ENCODE peak calls at places on chromosome 14, in ten cellular contexts. L is tibial nerve, O is stomach, A is uterus, V is SK-N-SH, R is A673, J is dorsolateral prefrontal cortex, N is suprapubic skin, K is iPS DF 6.9, P is mesenchymal stem cell. T is an unnamed sample.

GRCh38 chr14:66662374-66662773 is 154.4 kb downstream of the GPHN start:
- DNase-seq in P (peak; percentile 18), O (no peak), K (peak; percentile 5), A (no peak), N (no peak), R (peak; percentile 25), J (no peak), V (no peak), L (no peak), T (no peak)

GRCh38 chr14:90091393-90091792 is 29.6 kb downstream of the KCNK13 start:
- DNase-seq in K (no peak), A (no peak), P (no peak), O (no peak), J (no peak), V (peak; percentile 50), N (no peak), L (no peak), R (peak; percentile 40), T (no peak)

GRCh38 chr14:105702275-105702817 is 176.0 kb downstream of the TMEM121 start:
- DNase-seq in V (no peak), J (peak; percentile 2), A (no peak), P (no peak), O (no peak), K (no peak), L (no peak), R (no peak), N (peak; percentile 57), T (no peak)

GRCh38 chr14:74954232-74954946 is 1.0 kb downstream of the PGF start:
- DNase-seq in A (no peak), P (peak; percentile 52), O (no peak), K (no peak), V (peak; percentile 82), R (peak; percentile 72), L (no peak), J (no peak), N (no peak), T (no peak)

GRCh38 chr14:34181308-34181707 is 230.4 kb upstream of the EGLN3 start:
- DNase-seq in J (no peak), V (no peak), N (no peak), K (no peak), O (no peak), L (peak; percentile 9), R (no peak), A (no peak), P (no peak), T (no peak)

GRCh38 chr14:31265701-31266398 is 58.3 kb upstream of the HECTD1 start:
- DNase-seq in J (no peak), R (no peak), L (no peak), V (no peak), O (peak; percentile 66), K (no peak), P (no peak), N (no peak), A (no peak), T (no peak)

GRCh38 chr14:101174522-101174838 is 271.0 kb upstream of the RTL1 start:
- DNase-seq in P (no peak), R (no peak), J (no peak), N (no peak), O (no peak), L (no peak), V (peak; percentile 24), A (no peak), K (no peak), T (no peak)

GRCh38 chr14:73785834-73786631 is 65.6 kb upstream of the PTGR2 start:
- DNase-seq in L (peak; percentile 83), R (peak; percentile 78), V (peak; percentile 74), P (peak; percentile 98), A (peak; percentile 82), O (peak; percentile 79), J (peak; percentile 68), N (peak; percentile 92), K (no peak), T (peak; percentile 48)

GRCh38 chr14:75310295-75311059 is 31.8 kb downstream of the FOS start:
- DNase-seq in O (peak; percentile 74), N (peak; percentile 92), A (peak; percentile 91), V (peak; percentile 82), J (peak; percentile 86), P (peak; percentile 96), R (peak; percentile 69), L (peak; percentile 69), K (no peak), T (no peak)

GRCh38 chr14:36070056-36071043 is 106.2 kb downstream of the PTCSC3 start:
- DNase-seq in L (peak; percentile 20), K (peak; percentile 48), J (peak; percentile 81), N (no peak), R (peak; percentile 71), P (peak; percentile 70), O (peak; percentile 75), A (no peak), V (peak; percentile 39), T (no peak)

GRCh38 chr14:94387051-94388026 is 1.1 kb downstream of the SERPINA1 start:
- DNase-seq in A (no peak), O (no peak), J (no peak), N (no peak), R (no peak), K (no peak), V (no peak), P (no peak), L (no peak), T (no peak)

GRCh38 chr14:63027719-63028118 is 17.5 kb downstream of the KCNH5 start:
- DNase-seq in P (no peak), V (no peak), O (no peak), K (no peak), R (no peak), L (no peak), A (no peak), N (no peak), J (no peak), T (no peak)

GRCh38 chr14:92684801-92685560 is 63.4 kb downstream of the LGMN start:
- DNase-seq in L (no peak), N (no peak), K (no peak), P (no peak), V (no peak), O (no peak), A (no peak), R (no peak), J (no peak), T (no peak)

GRCh38 chr14:79986251-79986650 is 225.1 kb downstream of the DIO2 start:
- DNase-seq in P (no peak), J (no peak), R (no peak), O (no peak), L (no peak), V (no peak), K (no peak), A (no peak), N (no peak), T (no peak)

GRCh38 chr14:91354979-91355685 is 62.5 kb downstream of the CCDC88C start:
- DNase-seq in K (peak; percentile 55), O (no peak), A (no peak), P (no peak), J (no peak), R (no peak), L (no peak), N (no peak), V (peak; percentile 75), T (no peak)

GRCh38 chr14:64649383-64649998 is 54.7 kb upstream of the PLEKHG3 start:
- DNase-seq in A (peak; percentile 70), L (peak; percentile 81), K (no peak), R (peak; percentile 85), J (no peak), O (no peak), N (no peak), P (peak; percentile 77), V (no peak), T (no peak)

GRCh38 chr14:74891870-74892269 is 10.2 kb downstream of the DLST start:
- DNase-seq in O (no peak), R (no peak), L (no peak), V (no peak), A (no peak), J (no peak), P (no peak), K (no peak), N (no peak), T (no peak)

GRCh38 chr14:68840454-68840853 is 47.6 kb upstream of the ZFP36L1 start:
- DNase-seq in R (no peak), N (no peak), P (no peak), K (no peak), L (no peak), V (no peak), O (no peak), J (no peak), A (no peak), T (no peak)
- H3K27ac ChIP-seq in R (no peak overlapping the region), N (no peak overlapping the region), P (no peak overlapping the region), K (no peak overlapping the region), L (no peak overlapping the region), V (peak overlapping the region; percentile 72), O (no peak overlapping the region), J (no peak overlapping the region), A (peak overlapping the region; percentile 87), T (no peak overlapping the region)

DNA sequence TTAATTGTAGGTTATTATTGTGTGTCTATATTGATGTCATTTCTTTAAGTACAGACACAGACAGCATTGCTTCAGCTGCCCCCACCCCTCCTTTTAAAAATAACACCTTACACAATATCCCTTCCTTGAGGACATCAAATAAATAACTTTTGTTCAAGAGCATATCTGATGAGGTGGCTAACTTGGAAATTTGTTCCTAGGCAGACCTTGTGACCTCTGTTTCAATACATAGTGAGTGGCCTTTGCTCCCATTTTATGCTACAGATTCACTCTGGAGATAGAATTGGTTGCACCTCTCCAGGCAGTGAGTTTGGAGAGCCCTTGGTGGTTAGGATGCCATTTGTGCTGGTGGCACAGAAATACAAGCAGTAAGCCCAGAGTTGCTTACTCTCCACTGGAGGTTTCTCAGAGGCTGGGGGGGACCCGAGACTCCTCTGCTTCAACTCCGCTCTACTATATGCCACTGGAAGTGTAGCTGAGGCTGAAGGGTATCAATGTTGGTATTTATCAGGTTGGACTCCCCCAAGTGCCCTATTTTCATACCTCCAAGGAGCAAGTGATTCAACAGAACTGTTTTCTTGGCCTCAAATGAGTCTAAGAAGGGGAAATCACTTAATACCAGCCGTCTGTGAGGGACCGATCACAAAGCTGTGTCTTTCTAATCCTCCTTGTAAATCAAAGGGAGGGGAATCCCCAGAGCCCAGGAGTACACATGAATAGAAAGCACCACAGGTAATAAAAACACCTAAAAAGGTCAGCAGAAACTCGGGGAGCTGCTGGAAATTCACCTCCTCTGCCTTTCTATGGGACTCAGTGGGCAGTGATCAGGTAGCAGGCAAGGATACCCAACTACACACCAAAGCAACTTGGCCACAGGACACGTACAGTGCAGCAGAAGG is 463.1 kb downstream of the RAD51B start:
- DNase-seq in V (no peak), K (no peak), P (no peak), N (no peak), A (no peak), L (no peak), O (no peak), R (no peak), J (no peak), T (peak; percentile 22)
- H3K4me3 ChIP-seq in V (no peak overlapping the region), K (no peak overlapping the region), P (no peak overlapping the region), N (no peak overlapping the region), A (no peak overlapping the region), L (no peak overlapping the region), O (no peak overlapping the region), R (no peak overlapping the region), J (no peak overlapping the region), T (no peak overlapping the region)

GRCh38 chr14:103273847-103274615 is 60.0 kb upstream of the EIF5 start:
- DNase-seq in A (no peak), K (no peak), P (no peak), V (peak; percentile 47), L (no peak), J (no peak), R (no peak), O (no peak), N (no peak), T (no peak)
- H3K27me3 ChIP-seq in A (peaks cover 11% of the 10 kb centered on the region), K (no peaks in the 10 kb centered on the region), P (peaks cover 13% of the 10 kb centered on the region), V (peaks cover 14% of the 10 kb centered on the region), L (peaks cover 2% of the 10 kb centered on the region), J (peaks cover 69% of the 10 kb centered on the region), R (no peaks in the 10 kb centered on the region), O (peaks cover 29% of the 10 kb centered on the region), N (peaks cover 58% of the 10 kb centered on the region), T (peaks cover 24% of the 10 kb centered on the region)

GRCh38 chr14:47264842-47265241 is 410.6 kb downstream of the MDGA2 start:
- DNase-seq in L (no peak), N (no peak), P (no peak), A (no peak), O (no peak), R (no peak), V (no peak), K (no peak), J (no peak), T (no peak)
- H3K27ac ChIP-seq in L (no peak overlapping the region), N (no peak overlapping the region), P (no peak overlapping the region), A (no peak overlapping the region), O (no peak overlapping the region), R (no peak overlapping the region), V (no peak overlapping the region), K (no peak overlapping the region), J (no peak overlapping the region), T (no peak overlapping the region)